ENCODE peak calls at places on chromosomes 3 and 15, in four cellular contexts. One of them, this sample, is unnamed.

GRCh38 chr3:147411235-147411607 is 2.1 kb downstream of the ZIC1 start:
- DNase-seq in A549: no peak
- DNase-seq in K562: no peak
- DNase-seq in HepG2: no peak
- DNase-seq in this sample: no peak

GRCh38 chr15:80778621-80778963 is 578 bp upstream of the CEMIP start:
- DNase-seq in K562: no peak
- DNase-seq in A549: no peak
- DNase-seq in HepG2: no peak
- DNase-seq in this sample: no peak

GRCh38 chr3:131326307-131326706 is 55.3 kb upstream of the NUDT16 start:
- DNase-seq in A549: no peak
- DNase-seq in K562: no peak
- DNase-seq in HepG2: no peak
- DNase-seq in this sample: no peak

GRCh38 chr15:95162967-95163531 is 931.7 kb downstream of the MCTP2 start:
- DNase-seq in A549: no peak
- DNase-seq in HepG2: no peak
- DNase-seq in K562: no peak
- DNase-seq in this sample: no peak

GRCh38 chr3:131772278-131772893 is 262.4 kb downstream of the CPNE4 start:
- DNase-seq in K562: no peak
- DNase-seq in HepG2: no peak
- DNase-seq in A549: no peak
- DNase-seq in this sample: no peak

GRCh38 chr15:68230157-68231100 is 901 bp upstream of the CLN6 start:
- DNase-seq in A549: no peak
- DNase-seq in HepG2: no peak
- DNase-seq in K562: no peak
- DNase-seq in this sample: no peak

GRCh38 chr3:179029096-179029495 is 42.5 kb downstream of the ZMAT3 start:
- DNase-seq in K562: no peak
- DNase-seq in HepG2: no peak
- DNase-seq in A549: no peak
- DNase-seq in this sample: no peak

GRCh38 chr15:97904196-97904572 is 56.3 kb upstream of the ARRDC4 start:
- DNase-seq in K562: peak
- DNase-seq in HepG2: peak
- DNase-seq in A549: peak
- DNase-seq in this sample: peak

GRCh38 chr3:102133376-102133775 is 284.1 kb downstream of the NFKBIZ start:
- DNase-seq in K562: no peak
- DNase-seq in HepG2: no peak
- DNase-seq in A549: no peak
- DNase-seq in this sample: no peak

GRCh38 chr3:52093751-52094525 is 37.6 kb upstream of the DUSP7 start:
- DNase-seq in A549: no peak
- DNase-seq in HepG2: peak
- DNase-seq in K562: no peak
- DNase-seq in this sample: no peak

GRCh38 chr3:13659221-13659969 is 110.5 kb downstream of the FBLN2 start:
- DNase-seq in K562: no peak
- DNase-seq in A549: no peak
- DNase-seq in HepG2: no peak
- DNase-seq in this sample: no peak

GRCh38 chr3:13656584-13657301 is 107.8 kb downstream of the FBLN2 start:
- DNase-seq in A549: no peak
- DNase-seq in K562: no peak
- DNase-seq in HepG2: no peak
- DNase-seq in this sample: no peak

GRCh38 chr3:13660042-13660874 is 111.3 kb downstream of the FBLN2 start:
- DNase-seq in A549: no peak
- DNase-seq in K562: no peak
- DNase-seq in HepG2: no peak
- DNase-seq in this sample: no peak

GRCh38 chr3:13658681-13659080 is 109.8 kb downstream of the FBLN2 start:
- DNase-seq in K562: no peak
- DNase-seq in A549: no peak
- DNase-seq in HepG2: no peak
- DNase-seq in this sample: no peak

DNA sequence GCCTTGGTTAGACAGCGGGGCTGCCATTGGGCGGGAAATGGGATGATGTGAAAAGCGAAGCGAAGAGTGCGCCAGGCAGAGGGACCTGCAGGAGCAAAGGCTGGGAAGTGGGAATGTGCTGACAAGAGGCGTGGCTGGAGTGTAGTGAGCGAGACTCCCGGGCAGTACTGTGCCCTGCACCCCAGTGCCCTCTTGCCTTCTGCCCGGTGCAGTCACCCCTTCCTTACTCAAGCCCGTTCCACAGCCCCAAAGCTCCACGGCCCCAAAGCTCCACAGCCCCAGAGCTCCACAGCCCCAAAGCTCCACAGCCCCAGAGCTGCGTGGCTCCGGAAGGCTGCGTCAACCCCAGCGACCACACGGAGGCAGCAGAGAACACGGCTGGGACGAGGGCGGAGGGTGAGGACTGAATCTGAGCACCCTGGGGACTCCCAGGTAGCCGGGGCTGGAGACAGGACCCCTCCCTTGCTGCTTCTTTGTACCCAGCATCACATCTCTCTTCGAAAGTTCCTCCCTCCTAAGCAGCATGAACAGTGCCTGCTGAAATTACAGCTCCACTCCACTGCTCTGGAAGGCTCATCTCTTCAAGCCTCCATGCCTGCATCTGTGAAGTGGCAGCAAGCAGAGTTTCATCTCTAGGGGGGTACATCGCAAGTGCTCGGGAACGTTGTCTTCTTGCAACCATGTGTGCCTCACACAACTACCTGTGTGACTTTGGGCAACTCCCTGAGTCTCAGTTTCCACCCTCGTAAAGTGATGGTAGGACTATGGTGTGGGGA is 108.9 kb downstream of the FBLN2 start:
- DNase-seq in K562: peak
- DNase-seq in HepG2: no peak
- DNase-seq in A549: peak
- DNase-seq in this sample: peak
- TF ChIP-seq NR3C1 in K562: no peak
- TF ChIP-seq NR3C1 in HepG2: no peak
- TF ChIP-seq NR3C1 in A549: no peak
- TF ChIP-seq NR3C1 in this sample: no peak

GRCh38 chr3:50356553-50356952 is 2.8 kb downstream of the TMEM115 start:
- DNase-seq in K562: peak
- DNase-seq in A549: no peak
- DNase-seq in HepG2: no peak
- DNase-seq in this sample: no peak

GRCh38 chr3:50354850-50355249 is 4.2 kb downstream of the CYB561D2 start:
- DNase-seq in A549: no peak
- DNase-seq in K562: no peak
- DNase-seq in HepG2: no peak
- DNase-seq in this sample: no peak

GRCh38 chr3:50354186-50354764 is 3.6 kb downstream of the CYB561D2 start:
- DNase-seq in K562: no peak
- DNase-seq in HepG2: no peak
- DNase-seq in A549: no peak
- DNase-seq in this sample: no peak

GRCh38 chr3:50358355-50358926 is 880 bp downstream of the TMEM115 start:
- DNase-seq in HepG2: no peak
- DNase-seq in A549: no peak
- DNase-seq in K562: no peak
- DNase-seq in this sample: no peak

GRCh38 chr3:50355829-50356552 is 3.3 kb downstream of the TMEM115 start:
- DNase-seq in HepG2: no peak
- DNase-seq in A549: no peak
- DNase-seq in K562: no peak
- DNase-seq in this sample: no peak
- TF ChIP-seq CTCF in HepG2: peak
- TF ChIP-seq CTCF in A549: no peak
- TF ChIP-seq CTCF in K562: no peak
- TF ChIP-seq CTCF in this sample: no peak

GRCh38 chr3:153897025-153897723 is 224.0 kb upstream of the ARHGEF26 start:
- DNase-seq in A549: no peak
- DNase-seq in HepG2: no peak
- DNase-seq in K562: no peak
- DNase-seq in this sample: no peak

GRCh38 chr3:153889905-153890334 is 231.3 kb upstream of the ARHGEF26 start:
- DNase-seq in A549: no peak
- DNase-seq in HepG2: no peak
- DNase-seq in K562: no peak
- DNase-seq in this sample: no peak

GRCh38 chr3:153896197-153896596 is 225.0 kb upstream of the ARHGEF26 start:
- DNase-seq in K562: no peak
- DNase-seq in A549: no peak
- DNase-seq in HepG2: no peak
- DNase-seq in this sample: no peak

GRCh38 chr3:153897842-153898241 is 223.3 kb upstream of the ARHGEF26 start:
- DNase-seq in A549: no peak
- DNase-seq in HepG2: no peak
- DNase-seq in K562: no peak
- DNase-seq in this sample: no peak

DNA sequence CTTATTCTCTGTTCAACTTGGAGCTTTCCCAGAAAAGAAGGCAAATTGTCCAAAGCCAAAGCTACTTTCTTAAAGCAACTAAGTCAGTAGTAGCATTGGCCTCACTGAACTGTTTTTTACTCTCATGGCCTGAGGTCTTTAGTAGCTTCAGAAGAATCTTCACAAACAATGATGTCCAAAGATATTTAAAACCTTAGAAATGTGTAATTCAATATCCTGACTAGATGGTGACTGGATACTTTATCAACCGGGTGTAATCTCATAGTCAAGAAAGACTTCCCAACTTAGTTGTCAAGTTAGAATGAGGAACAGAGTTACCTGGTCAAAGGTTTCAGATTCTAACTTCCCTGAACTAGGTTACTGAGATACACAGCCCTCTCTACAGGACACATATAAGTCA is 226.3 kb upstream of the ARHGEF26 start:
- DNase-seq in K562: no peak
- DNase-seq in A549: no peak
- DNase-seq in HepG2: no peak
- DNase-seq in this sample: no peak
- TF ChIP-seq NR3C1 in K562: no peak
- TF ChIP-seq NR3C1 in A549: no peak
- TF ChIP-seq NR3C1 in HepG2: no peak
- TF ChIP-seq NR3C1 in this sample: no peak

GRCh38 chr3:20975221-20975620 is 775.8 kb downstream of the ZNF385D start:
- DNase-seq in K562: no peak
- DNase-seq in A549: no peak
- DNase-seq in HepG2: no peak
- DNase-seq in this sample: no peak

DNA sequence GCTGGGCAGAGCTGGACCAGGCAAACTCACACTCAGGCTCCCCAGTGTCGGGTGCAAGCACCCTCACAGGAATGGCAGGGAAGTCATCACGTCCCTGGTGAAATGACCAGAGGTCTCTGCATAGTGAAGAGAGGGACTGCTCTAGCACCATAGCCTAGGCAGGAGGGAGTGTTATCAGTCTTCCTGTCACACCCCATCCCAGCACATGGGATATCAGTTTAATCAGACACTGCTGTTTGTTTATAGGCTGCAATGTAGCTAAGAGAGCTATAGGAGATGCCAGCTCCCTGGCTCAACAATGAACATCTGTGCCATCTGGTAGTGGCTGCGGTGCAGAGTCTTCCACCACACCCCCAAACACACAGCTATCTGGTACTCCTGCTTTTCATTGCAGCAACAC is 776.6 kb downstream of the ZNF385D start:
- DNase-seq in A549: no peak
- DNase-seq in HepG2: no peak
- DNase-seq in K562: peak
- DNase-seq in this sample: no peak
- TF ChIP-seq CTCF in A549: no peak
- TF ChIP-seq CTCF in HepG2: no peak
- TF ChIP-seq CTCF in K562: no peak
- TF ChIP-seq CTCF in this sample: no peak

GRCh38 chr3:128296469-128297251 is 143.4 kb downstream of the EEFSEC start:
- DNase-seq in HepG2: no peak
- DNase-seq in A549: no peak
- DNase-seq in K562: no peak
- DNase-seq in this sample: no peak
- TF ChIP-seq NR3C1 in HepG2: no peak
- TF ChIP-seq NR3C1 in A549: no peak
- TF ChIP-seq NR3C1 in K562: no peak
- TF ChIP-seq NR3C1 in this sample: no peak